ENCODE peak calls at places on chromosomes 13 and 19, in eight cellular contexts. O, F, D, Y, M, J, N and T are unnamed samples.

GRCh38 chr19:34336781-34337271 is 28.2 kb upstream of the GPI start:
- DNase-seq in M (no peak), J (no peak), O (peak; percentile 48), Y (no peak), N (peak; percentile 48), F (peak; percentile 35), D (peak; percentile 23), T (no peak)

GRCh38 chr19:47444388-47444821 is 25.1 kb upstream of the MEIS3 start:
- DNase-seq in J (no peak), D (no peak), O (peak; percentile 32), F (peak; percentile 90), M (no peak), N (no peak), Y (no peak), T (no peak)

GRCh38 chr19:5903502-5904301 is at the start of gene NDUFA11:
- DNase-seq in D (peak; percentile 97), F (peak; percentile 98), M (peak; percentile 94), N (no peak), Y (peak; percentile 98), J (peak; percentile 99), O (peak; percentile 96), T (peak; percentile 90)

GRCh38 chr13:59532405-59532804 is 631.3 kb downstream of the DIAPH3 start:
- DNase-seq in J (no peak), F (no peak), Y (no peak), D (no peak), N (no peak), O (no peak), M (no peak), T (no peak)

GRCh38 chr13:44388427-44388826 is 14.8 kb downstream of the SERP2 start:
- DNase-seq in N (no peak), D (no peak), M (no peak), O (no peak), F (peak; percentile 46), Y (no peak), J (no peak), T (no peak)

GRCh38 chr13:33723365-33723764 is 94.6 kb upstream of the RFC3 start:
- DNase-seq in N (peak; percentile 26), O (no peak), F (no peak), Y (no peak), M (no peak), D (no peak), J (no peak), T (no peak)

GRCh38 chr19:16160943-16161560 is 12.3 kb downstream of the CIB3 start:
- DNase-seq in M (no peak), F (no peak), J (no peak), Y (no peak), D (peak; percentile 68), O (peak; percentile 33), N (peak; percentile 89), T (no peak)

GRCh38 chr13:77516342-77516789 is 19.1 kb upstream of the SCEL start:
- DNase-seq in Y (no peak), J (no peak), O (no peak), N (peak; percentile 81), M (no peak), D (peak; percentile 15), F (no peak), T (no peak)

GRCh38 chr13:113064000-113064533 is 41.5 kb upstream of the F7 start:
- DNase-seq in F (no peak), D (no peak), M (no peak), O (no peak), Y (no peak), J (no peak), N (no peak), T (no peak)

GRCh38 chr13:80508031-80508430 is 167.1 kb upstream of the SPRY2 start:
- DNase-seq in M (no peak), N (no peak), Y (no peak), F (no peak), O (no peak), J (no peak), D (no peak), T (no peak)

GRCh38 chr13:38395505-38395803 is 45.8 kb downstream of the UFM1 start:
- DNase-seq in M (no peak), J (no peak), Y (no peak), O (no peak), N (no peak), D (no peak), F (no peak), T (no peak)

GRCh38 chr19:43532571-43532961 is 422 bp upstream of the ZNF575 start:
- DNase-seq in F (no peak), Y (peak; percentile 63), J (peak; percentile 72), D (no peak), M (no peak), O (no peak), N (no peak), T (peak; percentile 22)

GRCh38 chr13:30705672-30706071 is 29.7 kb upstream of the ALOX5AP start:
- DNase-seq in N (no peak), D (no peak), J (no peak), M (no peak), Y (no peak), O (no peak), F (no peak), T (no peak)

GRCh38 chr13:22049384-22049783 is 378.5 kb downstream of the FGF9 start:
- DNase-seq in O (no peak), M (no peak), F (no peak), D (no peak), N (no peak), Y (no peak), J (no peak), T (no peak)

GRCh38 chr13:32846020-32846451 is 170.2 kb upstream of the KL start:
- DNase-seq in N (no peak), F (no peak), D (no peak), M (no peak), Y (no peak), O (no peak), J (no peak), T (no peak)

GRCh38 chr19:892243-892996 is 567 bp downstream of the MED16 start:
- DNase-seq in O (no peak), J (peak; percentile 80), M (no peak), Y (no peak), F (peak; percentile 69), N (no peak), D (no peak), T (no peak)

GRCh38 chr19:9295411-9295849 is 14.2 kb downstream of the ZNF699 start:
- DNase-seq in J (no peak), M (no peak), O (no peak), D (no peak), F (no peak), N (peak; percentile 4), Y (no peak), T (no peak)

GRCh38 chr13:113648218-113648615 is 9.8 kb downstream of the ATP4B start:
- DNase-seq in M (no peak), J (peak; percentile 56), F (no peak), N (no peak), O (no peak), D (no peak), Y (no peak), T (no peak)

GRCh38 chr19:33375760-33376159 is 2.3 kb downstream of the CEBPG start:
- DNase-seq in J (no peak), F (no peak), D (no peak), Y (no peak), M (no peak), N (peak; percentile 85), O (no peak), T (no peak)

GRCh38 chr13:99371956-99372355 is 64.8 kb upstream of the GPR183 start:
- DNase-seq in J (no peak), D (peak; percentile 30), O (peak; percentile 50), Y (peak; percentile 15), N (no peak), M (no peak), F (no peak), T (no peak)

GRCh38 chr13:32645854-32646253 is 59.6 kb downstream of the PDS5B start:
- DNase-seq in M (no peak), D (peak; percentile 54), N (no peak), F (no peak), J (no peak), O (peak; percentile 42), Y (no peak), T (no peak)

GRCh38 chr13:46531953-46532352 is 21.0 kb upstream of the LRCH1 start:
- DNase-seq in F (no peak), Y (no peak), O (no peak), N (no peak), D (no peak), M (no peak), J (no peak), T (no peak)

GRCh38 chr19:49222011-49222410 is 64.4 kb downstream of the TRPM4 start:
- DNase-seq in J (no peak), Y (no peak), F (no peak), N (peak; percentile 28), M (no peak), D (no peak), O (no peak), T (no peak)

GRCh38 chr13:113420833-113421600 is 32.3 kb downstream of the ADPRHL1 start:
- DNase-seq in J (no peak), Y (no peak), M (no peak), F (no peak), D (no peak), O (no peak), N (no peak), T (no peak)

GRCh38 chr19:48113190-48113917 is 2.7 kb upstream of the PLA2G4C start:
- DNase-seq in Y (no peak), N (no peak), M (no peak), J (no peak), O (no peak), F (no peak), D (no peak), T (no peak)

GRCh38 chr13:79621902-79622301 is 140.9 kb downstream of the NDFIP2 start:
- DNase-seq in Y (no peak), F (no peak), M (no peak), O (no peak), D (no peak), J (no peak), N (no peak), T (no peak)

GRCh38 chr13:41934994-41935393 is 25.9 kb downstream of the VWA8 start:
- DNase-seq in F (no peak), Y (no peak), N (no peak), O (no peak), J (no peak), M (no peak), D (no peak), T (no peak)

GRCh38 chr13:110405597-110406450 is 98.7 kb downstream of the COL4A2 start:
- DNase-seq in D (peak; percentile 20), Y (no peak), O (no peak), N (peak; percentile 69), F (no peak), J (no peak), M (no peak), T (no peak)

GRCh38 chr13:98324105-98324504 is 147.0 kb upstream of the RNF113B start:
- DNase-seq in J (no peak), O (no peak), F (no peak), M (no peak), Y (no peak), D (no peak), N (peak; percentile 66), T (no peak)

GRCh38 chr13:49625392-49626137 is 2.7 kb upstream of the ARL11 start:
- DNase-seq in J (peak; percentile 68), D (no peak), Y (no peak), F (peak; percentile 19), M (no peak), N (peak; percentile 28), O (no peak), T (no peak)

GRCh38 chr19:45659096-45659729 is 8.8 kb upstream of the GIPR start:
- DNase-seq in M (no peak), F (no peak), D (no peak), J (no peak), Y (no peak), N (no peak), O (no peak), T (no peak)

GRCh38 chr19:31223805-31224534 is 125.3 kb downstream of the TSHZ3 start:
- DNase-seq in J (no peak), N (peak; percentile 99), Y (no peak), D (no peak), M (no peak), F (no peak), O (no peak), T (no peak)

GRCh38 chr13:32113564-32113963 is 82.0 kb downstream of the FRY start:
- DNase-seq in J (no peak), Y (no peak), O (no peak), F (no peak), M (no peak), N (no peak), D (no peak), T (no peak)

GRCh38 chr13:112885782-112886268 is 83.2 kb upstream of the MCF2L start:
- DNase-seq in D (no peak), M (no peak), O (no peak), N (peak; percentile 78), F (peak; percentile 90), J (peak; percentile 80), Y (no peak), T (peak; percentile 41)